ENCODE peak calls at places on chromosomes 4 and X, in four cellular contexts. U is WERI-Rb-1, N is aorta, L is brain microvascular endothelial cell. I is an unnamed sample.
A peak's percentile ranks its signal among the peaks of the same experiment; 100 is the strongest.

GRCh38 chr4:3019471-3019870 is 54.9 kb downstream of the HTT-AS start:
- DNase-seq in U (no peak), N (no peak), L (no peak), I (no peak)

GRCh38 chrX:9851890-9852289 is 65.7 kb downstream of the SHROOM2 start:
- DNase-seq in U (no peak), N (no peak), L (no peak), I (no peak)

GRCh38 chr4:174135530-174135929 is 147.9 kb downstream of the FBXO8 start:
- DNase-seq in U (no peak), N (no peak), L (no peak), I (no peak)

GRCh38 chrX:22634751-22635150 is 362.0 kb downstream of the CBLL2 start:
- DNase-seq in U (no peak), N (no peak), L (no peak), I (no peak)

GRCh38 chr4:177064724-177065394 is 244.8 kb upstream of the NEIL3 start:
- DNase-seq in U (no peak), N (no peak), L (no peak), I (no peak)

GRCh38 chr4:143185253-143186107 is 763 bp downstream of the USP38 start:
- DNase-seq in U (no peak), N (peak; percentile 54), L (no peak), I (peak; percentile 16)

GRCh38 chr4:140756292-140757219 is at the start of gene TBC1D9:
- DNase-seq in U (peak; percentile 93), N (peak; percentile 87), L (peak; percentile 69), I (peak; percentile 81)

GRCh38 chr4:82469776-82470345 is 39.5 kb downstream of the ENOPH1 start:
- DNase-seq in U (no peak), N (no peak), L (peak; percentile 65), I (no peak)

GRCh38 chr4:123350191-123350544 is 46.4 kb upstream of the SPRY1 start:
- DNase-seq in U (no peak), N (no peak), L (no peak), I (peak; percentile 53)

GRCh38 chr4:36280555-36280954 is 861 bp upstream of the DTHD1 start:
- DNase-seq in U (no peak), N (no peak), L (no peak), I (no peak)

GRCh38 chr4:145279122-145279960 is 99.0 kb upstream of the OTUD4 start:
- DNase-seq in U (peak; percentile 36), N (no peak), L (peak; percentile 42), I (peak; percentile 50)

GRCh38 chr4:139559692-139560091 is 3.7 kb upstream of the SETD7 start:
- DNase-seq in U (no peak), N (no peak), L (no peak), I (no peak)
- H3K27ac ChIP-seq in U (no peak overlapping the region), N (no peak overlapping the region), L (no peak overlapping the region), I (no peak overlapping the region)

DNA sequence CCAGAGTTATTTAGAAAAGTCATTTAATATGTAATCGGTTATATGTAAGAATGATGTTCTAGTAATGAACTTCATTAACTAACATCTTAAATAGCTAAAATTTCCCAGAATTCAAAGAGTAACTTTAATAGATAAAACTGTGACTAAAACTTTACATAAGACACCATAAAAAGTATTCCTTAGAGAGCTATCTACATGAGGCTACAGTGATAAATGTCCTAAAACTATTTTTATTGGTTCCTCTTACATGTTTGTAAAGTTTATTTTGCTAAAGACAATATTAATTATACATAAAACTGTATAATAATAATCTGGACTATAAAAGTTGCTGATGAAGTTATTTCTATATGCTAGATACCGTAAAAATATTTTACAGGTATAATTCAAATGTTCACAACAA is 897.7 kb upstream of the EPHA5 start:
- DNase-seq in U (no peak), N (no peak), L (no peak), I (no peak)
- H3K27ac ChIP-seq in U (no peak overlapping the region), N (no peak overlapping the region), L (no peak overlapping the region), I (no peak overlapping the region)

GRCh38 chrX:24427747-24428019 is 37.4 kb upstream of the PDK3 start:
- DNase-seq in U (no peak), N (no peak), L (no peak), I (no peak)
- H3K27ac ChIP-seq in U (no peak overlapping the region), N (no peak overlapping the region), L (no peak overlapping the region), I (no peak overlapping the region)

DNA sequence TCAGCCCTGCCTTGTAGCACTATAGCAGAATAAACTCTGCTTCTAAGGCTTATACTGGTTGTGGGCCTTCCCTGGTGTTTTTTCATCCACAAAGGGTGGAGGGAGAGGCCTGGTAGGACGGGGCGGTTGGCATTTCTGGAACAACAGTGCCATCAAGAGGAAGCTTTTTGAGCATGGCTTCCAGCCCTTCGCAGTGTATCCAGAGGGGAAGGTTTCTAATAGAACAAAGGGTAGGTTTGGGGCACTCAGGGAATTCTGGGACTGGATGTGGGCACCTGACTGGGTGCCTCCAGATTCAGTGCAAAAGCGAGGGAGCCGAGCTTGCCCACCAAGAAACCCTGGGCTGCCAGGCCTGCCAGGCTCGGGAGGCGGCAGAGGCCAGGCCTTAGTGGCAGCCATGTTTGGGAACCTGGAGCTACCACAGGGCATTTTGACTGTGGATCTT is 229.6 kb upstream of the AGTR2 start:
- DNase-seq in U (peak; percentile 94), N (peak; percentile 85), L (peak; percentile 52), I (no peak)
- H3K27ac ChIP-seq in U (peak overlapping the region; percentile 97), N (no peak overlapping the region), L (no peak overlapping the region), I (no peak overlapping the region)